ENCODE peak calls at places on chromosome 1, in five cellular contexts. K is substantia nigra, W is stromal cell of bone marrow, U is D341Med, E is aorta. N is an unnamed sample.

GRCh38 chr1:199010933-199011332 is 372.1 kb downstream of the PTPRC start:
- DNase-seq in U (no peak), E (no peak), K (no peak), W (no peak), N (no peak)

GRCh38 chr1:201559679-201560162 is 20.8 kb downstream of the NAV1 start:
- DNase-seq in E (peak), W (no peak), K (peak), U (peak), N (peak)

GRCh38 chr1:147337040-147337439 is 94.6 kb downstream of the CHD1L start:
- DNase-seq in W (no peak), U (no peak), E (no peak), K (no peak), N (no peak)

GRCh38 chr1:221794079-221794670 is 52.3 kb upstream of the DUSP10 start:
- DNase-seq in U (no peak), K (no peak), E (no peak), W (no peak), N (no peak)

GRCh38 chr1:25523512-25523911 is 19.9 kb upstream of the LDLRAP1 start:
- DNase-seq in K (no peak), U (no peak), W (no peak), E (no peak), N (no peak)

GRCh38 chr1:64650411-64650810 is 94.5 kb upstream of the RAVER2 start:
- DNase-seq in U (no peak), K (no peak), W (no peak), E (no peak), N (no peak)

GRCh38 chr1:200888349-200888838 is 6.3 kb upstream of the INAVA start:
- DNase-seq in E (peak), U (peak), K (no peak), W (no peak), N (no peak)

GRCh38 chr1:219805191-219805590 is 123.2 kb downstream of the SLC30A10 start:
- DNase-seq in W (no peak), U (no peak), E (no peak), K (no peak), N (no peak)

GRCh38 chr1:213303286-213303685 is 252.2 kb downstream of the RPS6KC1 start:
- DNase-seq in U (no peak), K (no peak), W (no peak), E (no peak), N (no peak)

GRCh38 chr1:229117664-229118300 is 153.1 kb upstream of the RAB4A start:
- DNase-seq in W (no peak), K (no peak), U (no peak), E (peak), N (peak)

GRCh38 chr1:46278807-46279206 is 24.6 kb downstream of the LRRC41 start:
- DNase-seq in W (no peak), E (no peak), U (no peak), K (no peak), N (no peak)

GRCh38 chr1:40736085-40736531 is 44.6 kb downstream of the NFYC start:
- DNase-seq in W (no peak), U (no peak), E (no peak), K (no peak), N (no peak)

N was measured in hippocampal formation.